ENCODE peak calls at places on chromosomes 16 and 17, in five cellular contexts. K is tibial nerve; A is mesenchymal stem cell; L is cardiac muscle cell; Y is naive thymus-derived CD4-positive, alpha-beta T cell. J is an unnamed sample. For H3K9me3 and H3K4me1, the result is how much of the 10 kb centered on the place peaks cover.

GRCh38 chr16:69309316-69309715 is 1.8 kb upstream of the VPS4A start:
- DNase-seq in A (no peak), L (no peak), K (peak), Y (no peak), J (no peak)

GRCh38 chr17:67253379-67253778 is 8.4 kb upstream of the HELZ start:
- DNase-seq in A (peak), K (no peak), Y (no peak), L (no peak), J (no peak)

GRCh38 chr17:69593716-69594115 is 179.2 kb downstream of the MAP2K6 start:
- DNase-seq in L (no peak), Y (no peak), A (no peak), K (no peak), J (no peak)

GRCh38 chr16:86396318-86396882 is 113.9 kb upstream of the FOXF1 start:
- DNase-seq in L (no peak), Y (no peak), A (peak), K (no peak), J (no peak)

GRCh38 chr17:81429813-81430510 is 34.7 kb downstream of the BAHCC1 start:
- DNase-seq in Y (no peak), K (no peak), A (no peak), L (no peak), J (no peak)

GRCh38 chr17:43014020-43014615 is 7.5 kb downstream of the IFI35 start:
- DNase-seq in Y (no peak), A (no peak), K (no peak), L (no peak), J (no peak)

GRCh38 chr16:2948807-2949704 is 15.0 kb upstream of the KREMEN2 start:
- DNase-seq in A (no peak), Y (no peak), K (no peak), L (no peak), J (no peak)

GRCh38 chr16:71479420-71479819 is 9.7 kb downstream of the ZNF19 start:
- DNase-seq in K (no peak), A (peak), Y (no peak), L (peak), J (peak)

GRCh38 chr17:47694018-47694817 is at the start of gene TBKBP1:
- DNase-seq in K (peak), Y (peak), A (peak), L (peak), J (peak)

GRCh38 chr17:11005940-11006339 is 168.1 kb upstream of the PIRT start:
- DNase-seq in Y (no peak), A (no peak), L (no peak), K (no peak), J (no peak)

GRCh38 chr16:46947900-46948547 is 25.4 kb downstream of the DNAJA2 start:
- DNase-seq in Y (peak), A (peak), L (peak), K (peak), J (peak)

GRCh38 chr17:17001874-17002520 is 30.1 kb upstream of the TNFRSF13B start:
- DNase-seq in K (peak), L (peak), Y (peak), A (peak), J (peak)

GRCh38 chr16:11554054-11554453 is 32.7 kb downstream of the LITAF start:
- DNase-seq in Y (no peak), A (no peak), K (no peak), L (no peak), J (no peak)

GRCh38 chr16:57999366-57999970 is 1.0 kb downstream of the ZNF319 start:
- DNase-seq in K (no peak), Y (peak), A (peak), L (no peak), J (peak)

GRCh38 chr16:56932588-56933265 is 785 bp downstream of the HERPUD1 start:
- DNase-seq in Y (peak), L (peak), A (peak), K (peak), J (peak)

GRCh38 chr16:69563605-69564580 is 1.9 kb upstream of the NFAT5 start:
- DNase-seq in A (peak), L (no peak), Y (peak), K (no peak), J (peak)

GRCh38 chr17:40481106-40481505 is 20.3 kb downstream of the TNS4 start:
- DNase-seq in Y (no peak), A (no peak), K (no peak), L (no peak), J (no peak)

GRCh38 chr17:43530303-43531081 is 15.6 kb downstream of the ETV4 start:
- DNase-seq in Y (no peak), L (peak), K (peak), A (peak), J (peak)

GRCh38 chr17:2707721-2708584 is 3.6 kb downstream of the CLUH start:
- DNase-seq in K (no peak), A (no peak), Y (no peak), L (peak), J (no peak)

GRCh38 chr17:57115377-57115776 is 30.3 kb downstream of the AKAP1 start:
- DNase-seq in A (no peak), K (no peak), Y (no peak), L (no peak), J (no peak)

GRCh38 chr17:19369107-19369778 is 6.7 kb upstream of the B9D1 start:
- DNase-seq in K (no peak), L (no peak), A (no peak), Y (no peak), J (no peak)

GRCh38 chr17:48149174-48150106 is 41.9 kb downstream of the SNX11 start:
- DNase-seq in K (no peak), L (no peak), A (no peak), Y (no peak), J (peak)

GRCh38 chr17:39750131-39751015 is 12.6 kb downstream of the GRB7 start:
- DNase-seq in A (no peak), Y (no peak), K (no peak), L (peak), J (peak)

GRCh38 chr17:33990943-33991706 is 264.0 kb upstream of the CCL2 start:
- DNase-seq in A (no peak), Y (no peak), K (no peak), L (no peak), J (no peak)

GRCh38 chr16:60027351-60027750 is 1293.2 kb upstream of the GOT2 start:
- DNase-seq in K (no peak), A (no peak), L (no peak), Y (no peak), J (no peak)

DNA sequence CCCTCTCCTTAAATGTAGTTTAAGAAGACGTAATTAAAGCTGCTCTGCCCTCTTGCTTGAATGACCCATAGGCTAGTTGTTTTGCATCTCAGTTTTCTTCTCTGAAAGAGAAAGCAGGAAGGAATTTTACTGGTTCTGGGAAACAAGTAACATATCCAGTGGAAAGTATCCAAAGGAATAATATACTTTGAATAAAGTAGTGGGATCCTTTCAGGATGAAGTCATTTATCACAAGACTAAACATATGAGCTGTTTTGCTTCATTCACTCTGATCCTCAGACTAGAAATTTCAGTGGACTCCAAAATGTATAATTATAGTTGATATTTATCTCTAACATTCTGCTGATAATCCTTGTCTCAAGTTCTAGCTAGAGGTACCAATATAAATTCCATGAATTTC is 1297.6 kb upstream of the GOT2 start:
- DNase-seq in K (no peak), L (no peak), A (no peak), Y (no peak), J (no peak)
- H3K9me3 ChIP-seq in K (under half), L (under half), A (under half), Y (under half), J (under half)

DNA sequence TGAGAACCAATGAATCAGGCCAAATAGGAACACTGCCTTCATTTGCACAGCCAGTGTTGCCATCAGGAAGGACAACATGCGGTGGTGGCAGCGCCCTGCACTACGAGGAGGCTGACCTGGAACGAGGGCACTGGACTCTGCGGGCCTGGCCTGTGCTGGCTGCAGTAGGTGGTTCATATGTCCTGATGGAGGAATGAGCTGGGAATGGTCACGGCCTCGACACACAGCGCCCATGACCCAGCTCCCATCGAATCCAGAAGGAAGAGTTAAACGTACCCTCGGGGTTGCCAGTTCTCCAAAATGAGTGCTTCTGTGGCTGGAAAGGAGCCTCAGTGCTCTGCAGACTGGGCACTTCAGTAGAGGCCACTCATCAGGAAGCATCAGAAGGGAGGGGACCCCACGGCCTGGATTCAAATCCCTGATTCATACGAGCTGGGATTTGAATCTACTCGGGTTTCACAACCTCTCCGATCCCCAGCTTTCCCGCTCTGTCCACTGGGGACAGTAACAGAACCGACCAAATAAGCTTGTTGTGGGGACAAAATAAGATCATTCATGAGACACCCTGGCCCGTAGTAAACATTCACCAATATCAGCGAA is 85.5 kb downstream of the ZDHHC7 start:
- DNase-seq in A (no peak), K (no peak), Y (no peak), L (no peak), J (no peak)
- H3K4me1 ChIP-seq in A (under half), K (under half), Y (under half), L (under half), J (under half)

DNA sequence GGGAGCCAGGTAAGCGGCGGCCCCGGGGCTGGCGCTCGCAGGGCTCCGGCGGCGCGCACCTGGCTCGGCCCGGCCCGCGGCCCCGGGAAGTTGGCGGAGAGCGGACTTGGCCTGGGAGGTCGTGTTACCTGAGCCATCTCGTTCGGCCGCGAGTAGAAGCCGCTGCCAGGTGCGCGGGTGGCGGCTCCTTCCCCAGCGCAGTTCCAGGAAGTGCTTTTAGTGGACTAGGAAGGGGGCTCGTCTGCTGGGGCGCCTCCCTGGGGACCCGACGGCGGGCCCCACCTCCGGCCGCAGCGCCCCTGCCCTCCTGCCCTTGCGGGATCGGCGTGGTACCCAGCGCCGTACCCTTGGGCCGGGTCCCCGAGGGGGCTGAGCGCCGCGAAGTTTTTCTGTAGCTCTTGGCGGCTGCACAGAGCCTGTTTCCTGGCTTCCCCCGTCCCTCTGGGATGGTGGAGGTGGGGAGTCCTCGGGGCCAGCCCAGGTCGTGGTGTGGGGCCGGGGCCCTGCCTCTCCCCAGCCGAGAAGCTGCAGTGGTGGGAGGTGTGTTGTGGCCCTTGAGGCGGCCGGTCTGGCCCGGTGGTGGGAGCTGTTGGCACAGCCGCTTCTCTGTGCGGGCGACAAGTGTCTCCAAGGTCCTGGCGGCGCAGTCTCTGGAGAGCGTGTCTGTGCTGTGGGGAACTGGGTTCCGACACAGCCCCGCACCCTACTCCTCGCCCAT is 96.9 kb downstream of the RAB11FIP4 start:
- DNase-seq in L (no peak), K (no peak), A (no peak), Y (no peak), J (no peak)
- H3K4me3 ChIP-seq in L (peak), K (peak), A (peak), Y (peak), J (peak)

GRCh38 chr16:31916056-31916488 is 42.5 kb downstream of the ZNF267 start:
- DNase-seq in K (no peak), Y (no peak), L (no peak), A (no peak), J (no peak)
- H3K9me3 ChIP-seq in K (half or more), Y (half or more), L (under half), A (half or more), J (under half)

J was measured in HAP-1.